ENCODE peak calls at places on chromosomes 12 and 14, in six cellular contexts. A is left lung, Z is NCI-H526 treated with DMSO at 0.1 percent for 48 hours, Y is ACHN, S is EH, J is left ventricle myocardium inferior. D is an unnamed sample.

GRCh38 chr14:99118046-99118721 is 153.8 kb downstream of the BCL11B start:
- DNase-seq in A (no peak), Z (no peak), Y (no peak), S (no peak), J (no peak), D (no peak)

GRCh38 chr12:108879615-108880254 is at the start of gene DAO:
- DNase-seq in A (no peak), Z (no peak), Y (no peak), S (no peak), J (no peak), D (no peak)

GRCh38 chr12:68178184-68178583 is 18.6 kb upstream of the IFNG start:
- DNase-seq in A (no peak), Z (no peak), Y (no peak), S (no peak), J (no peak), D (no peak)

GRCh38 chr12:67237231-67237630 is 31.9 kb upstream of the CAND1 start:
- DNase-seq in A (no peak), Z (peak; percentile 4), Y (no peak), S (no peak), J (no peak), D (no peak)

GRCh38 chr12:111349101-111349747 is 19.7 kb downstream of the PHETA1 start:
- DNase-seq in A (no peak), Z (no peak), Y (no peak), S (no peak), J (no peak), D (no peak)

GRCh38 chr12:3200032-3200617 is 122.9 kb downstream of the TSPAN9 start:
- DNase-seq in A (no peak), Z (peak; percentile 46), Y (peak; percentile 81), S (peak; percentile 57), J (peak; percentile 63), D (no peak)

GRCh38 chr12:93908846-93909592 is 231.8 kb downstream of the CRADD start:
- DNase-seq in A (no peak), Z (no peak), Y (no peak), S (peak; percentile 64), J (peak; percentile 40), D (no peak)

GRCh38 chr12:68440068-68440581 is 108.0 kb upstream of the MDM1 start:
- DNase-seq in A (no peak), Z (no peak), Y (peak; percentile 27), S (peak; percentile 69), J (no peak), D (no peak)

GRCh38 chr14:28707814-28708213 is 58.8 kb upstream of the FOXG1 start:
- DNase-seq in A (no peak), Z (no peak), Y (no peak), S (peak; percentile 1), J (no peak), D (no peak)

GRCh38 chr12:66003951-66004350 is 126.6 kb downstream of the LLPH start:
- DNase-seq in A (no peak), Z (no peak), Y (no peak), S (no peak), J (no peak), D (no peak)

GRCh38 chr14:51081712-51082111 is 13.2 kb downstream of the TRIM9 start:
- DNase-seq in A (no peak), Z (no peak), Y (no peak), S (no peak), J (no peak), D (no peak)

GRCh38 chr14:69713127-69713800 is 53.7 kb upstream of the SRSF5 start:
- DNase-seq in A (no peak), Z (peak; percentile 80), Y (no peak), S (no peak), J (no peak), D (no peak)

GRCh38 chr14:29037428-29037827 is 270.8 kb downstream of the FOXG1 start:
- DNase-seq in A (no peak), Z (no peak), Y (no peak), S (peak; percentile 52), J (no peak), D (no peak)

GRCh38 chr14:29757711-29758233 is 169.9 kb downstream of the PRKD1 start:
- DNase-seq in A (no peak), Z (no peak), Y (no peak), S (no peak), J (no peak), D (no peak)

GRCh38 chr12:26953447-26953846 is 15.2 kb downstream of the FGFR1OP2 start:
- DNase-seq in A (peak; percentile 57), Z (no peak), Y (no peak), S (no peak), J (no peak), D (no peak)